ENCODE peak calls at places on chromosomes 2 and 18, in ten cellular contexts. L, X, F, D, V, R, U, Z, M and N are unnamed samples.

GRCh38 chr2:23992931-23993330 is 17.0 kb upstream of the MFSD2B start:
- DNase-seq in D (no peak), Z (no peak), V (no peak), M (no peak), R (no peak), L (no peak), X (no peak), F (no peak), U (no peak), N (no peak)

GRCh38 chr18:58397385-58398132 is 231.3 kb downstream of the ALPK2 start:
- DNase-seq in D (no peak), R (no peak), U (no peak), X (no peak), L (no peak), M (no peak), F (no peak), V (no peak), Z (no peak), N (no peak)

GRCh38 chr2:74554821-74555531 is 456 bp downstream of the DOK1 start:
- DNase-seq in R (peak), F (peak), D (peak), X (peak), M (no peak), Z (peak), L (peak), V (peak), U (peak), N (no peak)

GRCh38 chr18:50454379-50455005 is 79.6 kb downstream of the SKA1 start:
- DNase-seq in M (no peak), L (no peak), D (no peak), Z (no peak), V (no peak), X (no peak), F (no peak), R (no peak), U (no peak), N (no peak)

GRCh38 chr18:50523165-50523564 is 36.7 kb upstream of the MAPK4 start:
- DNase-seq in V (no peak), U (no peak), X (no peak), D (no peak), L (no peak), F (no peak), R (no peak), M (no peak), Z (no peak), N (no peak)

GRCh38 chr2:190979906-190980629 is 33.9 kb downstream of the STAT1 start:
- DNase-seq in M (no peak), F (peak), X (peak), D (no peak), U (no peak), V (peak), L (peak), R (peak), Z (peak), N (no peak)

GRCh38 chr18:36697905-36698304 is 130.9 kb downstream of the TPGS2 start:
- DNase-seq in M (no peak), L (no peak), U (no peak), F (no peak), R (peak), D (no peak), X (no peak), Z (peak), V (no peak), N (no peak)

GRCh38 chr2:24722141-24722790 is 70.9 kb downstream of the PTRHD1 start:
- DNase-seq in F (no peak), L (no peak), U (no peak), V (no peak), D (no peak), Z (no peak), X (no peak), R (no peak), M (no peak), N (no peak)

GRCh38 chr18:59056706-59057492 is 82.8 kb upstream of the SEC11C start:
- DNase-seq in D (peak), V (peak), Z (peak), U (peak), X (peak), R (peak), M (no peak), F (peak), L (peak), N (peak)

GRCh38 chr2:132581917-132582316 is 88.1 kb downstream of the LYPD1 start:
- DNase-seq in R (no peak), L (peak), U (no peak), M (no peak), F (peak), V (no peak), Z (no peak), D (no peak), X (no peak), N (peak)

GRCh38 chr2:152678808-152679207 is 38.5 kb downstream of the PRPF40A start:
- DNase-seq in R (no peak), L (no peak), Z (no peak), D (no peak), U (no peak), F (no peak), M (no peak), X (no peak), V (no peak), N (no peak)

GRCh38 chr2:152686308-152686707 is 31.0 kb downstream of the PRPF40A start:
- DNase-seq in D (no peak), M (no peak), L (no peak), V (no peak), F (no peak), U (no peak), Z (no peak), R (no peak), X (no peak), N (no peak)

GRCh38 chr2:152683400-152683799 is 33.9 kb downstream of the PRPF40A start:
- DNase-seq in Z (no peak), L (no peak), R (no peak), X (no peak), V (no peak), U (no peak), F (no peak), D (no peak), M (no peak), N (no peak)

GRCh38 chr2:152682663-152683062 is 34.6 kb downstream of the PRPF40A start:
- DNase-seq in Z (no peak), F (no peak), L (no peak), X (no peak), U (no peak), V (no peak), M (no peak), R (no peak), D (peak), N (no peak)
- H3K4me3 ChIP-seq in Z (no peak), F (no peak), L (no peak), X (no peak), U (no peak), V (no peak), M (no peak), R (no peak), D (no peak), N (no peak)

GRCh38 chr2:128261245-128262128 is 57.2 kb downstream of the HS6ST1 start:
- DNase-seq in F (no peak), D (no peak), L (no peak), U (no peak), R (no peak), X (no peak), M (no peak), V (no peak), Z (peak), N (no peak)

GRCh38 chr2:128258218-128258617 is 60.5 kb downstream of the HS6ST1 start:
- DNase-seq in L (no peak), M (no peak), R (no peak), D (no peak), X (no peak), V (no peak), Z (peak), U (no peak), F (no peak), N (no peak)

GRCh38 chr2:128262315-128263253 is 56.1 kb downstream of the HS6ST1 start:
- DNase-seq in D (peak), R (no peak), X (no peak), L (no peak), V (no peak), Z (peak), U (no peak), F (no peak), M (no peak), N (no peak)

GRCh38 chr2:128259585-128259984 is 59.1 kb downstream of the HS6ST1 start:
- DNase-seq in Z (no peak), D (no peak), U (no peak), M (no peak), R (no peak), V (no peak), F (no peak), L (no peak), X (no peak), N (no peak)

GRCh38 chr2:128260239-128261138 is 58.2 kb downstream of the HS6ST1 start:
- DNase-seq in M (no peak), Z (peak), X (peak), R (peak), F (no peak), L (no peak), U (no peak), D (peak), V (no peak), N (peak)
- TF ChIP-seq CTCF in M (no peak), Z (no peak), X (peak), R (peak), F (no peak), L (no peak), U (no peak), D (peak), V (no peak), N (peak)

DNA sequence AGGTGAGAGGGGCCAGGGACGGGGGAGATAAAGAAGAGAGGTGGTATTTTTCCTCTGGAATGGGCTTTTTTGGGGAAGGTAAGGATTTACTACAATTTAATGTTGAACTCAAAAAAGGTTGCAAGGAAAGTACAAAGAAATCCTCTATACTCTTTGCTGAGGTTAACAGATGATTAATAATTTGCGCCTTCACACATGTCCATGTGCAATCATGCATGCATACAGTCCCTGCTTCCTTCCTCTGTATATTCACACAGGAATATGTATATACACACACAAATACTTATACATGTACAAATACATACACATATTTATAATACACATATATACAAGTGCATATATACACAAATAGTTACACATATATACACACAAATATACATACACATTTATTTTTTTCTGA is 193.4 kb downstream of the NBAS start:
- DNase-seq in D (no peak), L (no peak), M (no peak), U (no peak), R (no peak), V (no peak), F (no peak), Z (no peak), X (no peak), N (no peak)
- H3K4me3 ChIP-seq in D (no peak), L (no peak), M (no peak), U (no peak), R (no peak), V (no peak), F (no peak), Z (no peak), X (no peak), N (no peak)

DNA sequence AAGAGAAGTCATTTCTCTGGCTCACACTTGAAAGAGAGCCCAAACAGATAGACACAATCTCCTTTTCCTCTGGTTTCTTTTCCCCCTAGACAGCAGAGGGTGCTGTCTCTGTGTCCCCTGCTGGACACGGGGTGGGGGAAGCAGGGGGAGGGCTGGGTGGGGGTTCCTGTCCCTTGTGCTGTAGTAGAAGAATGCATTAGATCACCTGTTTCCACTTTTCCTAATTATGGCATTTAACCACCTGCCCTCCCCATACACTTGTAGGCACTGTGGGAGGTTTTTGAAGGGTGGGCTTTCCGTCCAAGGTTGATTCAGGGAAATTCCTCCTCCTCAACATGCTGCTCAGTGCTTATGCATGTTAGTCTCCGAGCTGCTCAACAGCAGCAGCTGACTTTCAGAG is 206.2 kb upstream of the EPAS1 start:
- DNase-seq in X (no peak), L (no peak), F (no peak), U (no peak), Z (no peak), R (no peak), D (no peak), V (no peak), M (no peak), N (no peak)
- TF ChIP-seq CTCF in X (peak), L (no peak), F (no peak), U (no peak), Z (no peak), R (peak), D (no peak), V (no peak), M (no peak), N (peak)

DNA sequence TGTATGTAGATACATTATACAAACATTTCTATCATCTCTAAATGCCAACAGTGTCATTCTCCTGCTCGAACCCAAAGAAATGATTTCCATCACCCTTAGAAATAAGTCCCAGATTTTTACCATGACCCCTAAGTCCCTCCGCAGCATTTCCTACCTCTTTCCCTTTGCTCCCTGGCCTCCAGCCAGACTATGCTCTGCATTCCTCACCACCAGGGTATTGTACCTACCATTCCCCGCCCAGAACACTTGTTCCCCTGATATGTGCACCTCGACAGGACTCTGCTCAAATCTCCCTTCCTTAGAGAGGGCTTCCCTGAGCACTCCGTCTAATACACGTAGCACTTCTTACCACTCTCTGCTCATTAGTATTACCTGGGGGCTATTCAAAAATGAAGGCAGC is 630.2 kb downstream of the ARHGAP15 start:
- DNase-seq in M (no peak), X (no peak), Z (no peak), R (no peak), F (no peak), L (no peak), U (no peak), D (no peak), V (no peak), N (no peak)
- H3K4me3 ChIP-seq in M (no peak), X (no peak), Z (no peak), R (no peak), F (no peak), L (no peak), U (no peak), D (no peak), V (no peak), N (no peak)